ENCODE peak calls at places on chromosomes 7 and 10, in four cellular contexts. Z is IMR-90, N is mammary epithelial cell, Y is tibial artery. B is an unnamed sample. For H3K4me1, the result is how much of the 10 kb centered on the place peaks cover.

GRCh38 chr10:11329055-11329673 is 282.3 kb downstream of the USP6NL start:
- DNase-seq in Z (no peak), N (no peak), Y (no peak), B (no peak)

GRCh38 chr7:152709307-152710133 is 33.6 kb upstream of the XRCC2 start:
- DNase-seq in Z (peak), N (peak), Y (no peak), B (no peak)

GRCh38 chr7:94182066-94182465 is 177.9 kb upstream of the BET1 start:
- DNase-seq in Z (peak), N (peak), Y (no peak), B (no peak)

GRCh38 chr7:36995776-36996175 is 271.5 kb upstream of the AOAH start:
- DNase-seq in Z (no peak), N (no peak), Y (no peak), B (no peak)

GRCh38 chr10:124367414-124367813 is 51.3 kb downstream of the OAT start:
- DNase-seq in Z (no peak), N (no peak), Y (no peak), B (no peak)

GRCh38 chr7:3042861-3043489 is 692 bp downstream of the CARD11 start:
- DNase-seq in Z (no peak), N (no peak), Y (no peak), B (no peak)

GRCh38 chr7:122692769-122693309 is 6.1 kb downstream of the RNF133 start:
- DNase-seq in Z (no peak), N (no peak), Y (no peak), B (no peak)

GRCh38 chr10:101744267-101744666 is 31.6 kb downstream of the FGF8 start:
- DNase-seq in Z (no peak), N (no peak), Y (no peak), B (no peak)

GRCh38 chr7:20152511-20152910 is 64.7 kb downstream of the MACC1 start:
- DNase-seq in Z (peak), N (peak), Y (no peak), B (no peak)

GRCh38 chr10:5413012-5413938 is 918 bp downstream of the NET1 start:
- DNase-seq in Z (peak), N (peak), Y (no peak), B (no peak)

GRCh38 chr10:93352638-93353383 is 129.3 kb downstream of the MYOF start:
- DNase-seq in Z (peak), N (no peak), Y (no peak), B (peak)

GRCh38 chr10:14604181-14605142 is 170.2 kb downstream of the FAM107B start:
- DNase-seq in Z (peak), N (peak), Y (peak), B (peak)

GRCh38 chr7:149625947-149626392 is 128.4 kb upstream of the ZNF746 start:
- DNase-seq in Z (no peak), N (peak), Y (no peak), B (no peak)

GRCh38 chr7:30727061-30727945 is 24.6 kb upstream of the INMT start:
- DNase-seq in Z (peak), N (no peak), Y (no peak), B (no peak)

GRCh38 chr7:157357129-157358040 is 20.6 kb downstream of the DNAJB6 start:
- DNase-seq in Z (no peak), N (no peak), Y (peak), B (no peak)

GRCh38 chr10:4651404-4652037 is 174.5 kb upstream of the AKR1E2 start:
- DNase-seq in Z (no peak), N (peak), Y (no peak), B (no peak)

GRCh38 chr10:121935702-121936101 is 7.9 kb upstream of the ATE1 start:
- DNase-seq in Z (no peak), N (no peak), Y (no peak), B (no peak)

GRCh38 chr10:15719899-15720634 is at the start of gene ITGA8:
- DNase-seq in Z (no peak), N (no peak), Y (peak), B (no peak)

GRCh38 chr7:103127006-103127405 is 21.9 kb downstream of the NAPEPLD start:
- DNase-seq in Z (no peak), N (no peak), Y (no peak), B (no peak)

GRCh38 chr10:96642973-96643372 is 56.2 kb upstream of the TM9SF3 start:
- DNase-seq in Z (peak), N (no peak), Y (peak), B (no peak)

GRCh38 chr7:80848841-80849240 is 70.0 kb downstream of the SEMA3C start:
- DNase-seq in Z (no peak), N (no peak), Y (no peak), B (no peak)

GRCh38 chr10:130719447-130719752 is 583.2 kb downstream of the GLRX3 start:
- DNase-seq in Z (no peak), N (no peak), Y (no peak), B (no peak)

GRCh38 chr10:88624840-88625239 is 38.3 kb downstream of the LIPJ start:
- DNase-seq in Z (no peak), N (no peak), Y (no peak), B (no peak)

DNA sequence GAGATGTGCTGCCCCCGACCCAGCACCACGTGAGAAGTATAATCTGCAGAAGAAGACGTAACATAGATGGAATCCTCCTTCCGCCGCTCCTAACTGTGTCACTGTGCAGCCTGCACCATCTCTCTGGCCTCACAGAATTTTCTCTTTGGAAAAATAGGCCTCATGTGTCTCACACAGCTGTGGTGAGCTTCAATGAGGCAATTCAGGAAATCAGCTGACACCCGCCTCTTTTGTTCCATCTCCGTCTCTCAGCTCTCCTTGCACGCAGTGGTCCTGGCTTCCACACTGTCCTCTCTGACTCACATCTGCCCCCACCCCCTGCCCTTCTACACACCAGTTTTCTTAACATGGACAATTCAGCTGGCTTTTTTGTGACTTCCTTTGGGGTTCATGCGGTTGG is 7.2 kb downstream of the C10orf90 start:
- DNase-seq in Z (no peak), N (no peak), Y (no peak), B (no peak)
- H3K4me3 ChIP-seq in Z (no peak), N (no peak), Y (no peak), B (no peak)

GRCh38 chr10:33487014-33487776 is 152.7 kb upstream of the NRP1 start:
- DNase-seq in Z (peak), N (no peak), Y (no peak), B (no peak)
- H3K27ac ChIP-seq in Z (no peak), N (no peak), Y (no peak), B (peak)

GRCh38 chr10:28541695-28542365 is 8.9 kb downstream of the WAC start:
- DNase-seq in Z (no peak), N (no peak), Y (no peak), B (no peak)

GRCh38 chr10:28545967-28546644 is 13.2 kb downstream of the WAC start:
- DNase-seq in Z (no peak), N (no peak), Y (no peak), B (no peak)

GRCh38 chr10:28540145-28540544 is 7.2 kb downstream of the WAC start:
- DNase-seq in Z (no peak), N (no peak), Y (no peak), B (no peak)

GRCh38 chr10:28542728-28543127 is 9.8 kb downstream of the WAC start:
- DNase-seq in Z (no peak), N (no peak), Y (no peak), B (no peak)

DNA sequence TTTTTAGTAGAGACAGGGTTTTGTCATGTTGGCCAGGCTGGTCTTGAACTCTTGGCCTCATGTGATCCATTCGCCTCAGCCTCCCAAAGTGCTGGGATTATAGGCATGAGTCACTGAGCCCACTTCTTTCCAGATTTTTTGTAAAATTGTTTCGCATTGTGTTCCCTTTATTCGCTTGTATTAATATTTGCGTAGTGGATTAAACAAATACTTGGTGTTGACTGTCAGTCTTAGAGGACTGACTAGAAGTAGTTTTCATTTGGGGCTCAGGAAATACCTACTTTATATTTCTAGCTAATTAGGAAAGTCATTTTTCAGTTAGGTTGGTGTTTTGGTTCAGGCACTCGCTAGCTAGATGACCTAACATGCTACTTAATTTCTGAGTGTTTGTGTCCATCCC is 11.1 kb downstream of the WAC start:
- DNase-seq in Z (no peak), N (no peak), Y (no peak), B (no peak)
- H3K4me1 ChIP-seq in Z (under half), N (under half), Y (half or more), B (half or more)

GRCh38 chr10:43026039-43026973 is 50.6 kb upstream of the RET start:
- DNase-seq in Z (no peak), N (peak), Y (no peak), B (peak)
- H3K4me3 ChIP-seq in Z (no peak), N (no peak), Y (no peak), B (no peak)

GRCh38 chr10:95384011-95384704 is 93.4 kb upstream of the PDLIM1 start:
- DNase-seq in Z (no peak), N (no peak), Y (no peak), B (no peak)

GRCh38 chr10:95387383-95387782 is 96.6 kb upstream of the PDLIM1 start:
- DNase-seq in Z (no peak), N (no peak), Y (no peak), B (no peak)

GRCh38 chr10:95382596-95382995 is 91.8 kb upstream of the PDLIM1 start:
- DNase-seq in Z (no peak), N (no peak), Y (no peak), B (no peak)

GRCh38 chr10:95377950-95378349 is 87.1 kb upstream of the PDLIM1 start:
- DNase-seq in Z (no peak), N (no peak), Y (no peak), B (no peak)

GRCh38 chr10:95382174-95382573 is 91.4 kb upstream of the PDLIM1 start:
- DNase-seq in Z (no peak), N (no peak), Y (no peak), B (no peak)
- H3K27ac ChIP-seq in Z (no peak), N (no peak), Y (peak), B (peak)

GRCh38 chr7:48088559-48089414 is at the start of gene UPP1:
- DNase-seq in Z (peak), N (peak), Y (peak), B (peak)
- H3K4me1 ChIP-seq in Z (under half), N (half or more), Y (under half), B (under half)

DNA sequence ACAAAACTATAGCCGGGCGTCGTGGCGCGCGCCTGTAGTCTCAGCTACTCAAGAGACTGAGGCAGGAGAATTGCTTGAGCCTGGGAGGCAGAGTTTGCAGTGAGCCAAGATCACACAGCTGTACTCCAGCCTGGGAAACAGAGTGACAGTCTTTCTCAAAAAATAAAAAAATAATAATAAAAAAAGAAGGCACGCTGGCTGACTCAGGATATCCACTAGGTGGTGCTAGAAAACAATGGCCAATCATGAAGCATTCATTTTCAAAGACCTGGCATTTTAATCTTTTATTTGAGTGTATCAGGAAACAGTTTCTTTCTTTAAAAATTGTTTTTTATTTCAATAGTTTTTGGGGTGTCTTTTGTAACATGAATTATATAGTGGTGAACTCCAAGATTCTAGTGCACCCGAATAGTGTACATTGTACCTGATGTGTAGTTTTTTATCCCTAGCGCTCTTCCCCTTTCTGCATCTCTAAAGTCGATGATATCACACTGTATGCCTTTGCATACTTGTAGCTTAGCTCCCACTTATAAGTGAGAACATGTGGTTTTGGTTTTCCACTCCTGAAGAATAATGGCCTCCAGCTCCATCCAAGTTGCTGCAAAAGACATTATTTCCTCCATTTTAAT is 88.6 kb downstream of the LYZL1 start:
- DNase-seq in Z (peak), N (peak), Y (no peak), B (no peak)
- H3K4me3 ChIP-seq in Z (no peak), N (no peak), Y (no peak), B (no peak)

DNA sequence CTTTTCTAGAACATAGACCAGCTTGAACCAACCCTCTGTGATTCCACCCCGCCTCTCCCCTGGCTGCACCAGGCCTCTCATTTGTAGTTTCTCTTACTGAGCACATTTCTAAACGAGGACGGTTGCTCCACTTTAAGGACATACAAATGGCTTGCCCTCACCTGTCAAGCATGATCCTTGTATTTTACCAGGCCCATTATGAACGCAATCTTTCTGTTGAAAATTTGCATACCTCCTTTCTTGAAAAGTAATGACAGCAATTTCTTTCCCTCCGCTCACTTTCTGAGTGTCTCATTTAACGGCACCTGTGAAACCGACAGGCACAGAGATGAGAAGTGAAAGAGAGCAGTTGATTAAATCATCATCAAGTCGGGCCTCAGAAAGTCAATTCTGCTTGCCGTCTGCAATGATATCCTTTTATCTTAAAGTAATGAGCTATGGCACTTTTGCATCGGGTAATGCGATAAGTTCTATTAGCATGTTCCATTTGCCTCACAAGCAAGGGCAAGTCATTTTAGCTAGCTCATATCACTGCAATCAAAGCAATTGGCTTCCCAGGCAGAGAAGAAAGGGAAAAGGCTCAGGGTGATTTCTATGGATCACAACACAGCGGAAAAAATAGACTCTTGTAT is 705.6 kb upstream of the GALNT17 start:
- DNase-seq in Z (no peak), N (no peak), Y (no peak), B (no peak)
- H3K27ac ChIP-seq in Z (no peak), N (no peak), Y (no peak), B (no peak)

DNA sequence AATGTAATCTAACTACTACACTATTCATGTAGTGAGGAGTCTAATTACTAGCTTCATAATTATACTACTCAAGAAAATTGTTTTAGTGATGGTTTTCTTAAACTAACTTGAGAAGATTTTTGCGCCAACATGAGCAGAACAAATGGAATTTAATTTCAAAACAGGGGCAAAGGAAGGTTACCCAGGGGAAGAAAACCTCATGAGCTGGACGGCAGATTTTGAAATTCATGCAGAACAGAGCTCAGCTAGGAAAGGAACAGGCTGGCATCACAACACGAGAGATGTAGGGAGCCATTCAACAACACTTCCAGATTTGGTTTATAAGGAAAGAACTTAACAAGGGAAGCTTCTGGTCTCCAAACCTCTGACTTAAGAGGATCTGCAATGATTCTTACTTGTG is 235.3 kb upstream of the PRKCQ start:
- DNase-seq in Z (no peak), N (no peak), Y (no peak), B (no peak)
- H3K4me1 ChIP-seq in Z (under half), N (under half), Y (under half), B (under half)

GRCh38 chr10:23493711-23494110 is 54.8 kb downstream of the OTUD1 start:
- DNase-seq in Z (no peak), N (peak), Y (no peak), B (no peak)
- H3K4me3 ChIP-seq in Z (no peak), N (no peak), Y (no peak), B (no peak)

B was measured in esophagus muscularis mucosa.